ENCODE peak calls at places on chromosomes 12 and 14, in seven cellular contexts. F is stimulated activated CD4-positive, alpha-beta T cell treated with anti-CD3 and anti-CD28 coated beads, Interleukin-2, amount 100 ng/mL, for 48 hours; T is kidney epithelial cell; O is NCI-H1694 treated with DMSO at 0.1 percent for 48 hours; U is KBM-7; H is GM12891; D is NCI-H748 treated with DMSO at 0.1 percent for 48 hours. C is an unnamed sample.

GRCh38 chr14:102144914-102145313 is 5.2 kb downstream of the WDR20 start:
- DNase-seq in H (no peak), T (no peak), U (no peak), D (no peak), F (no peak), O (no peak), C (no peak)

GRCh38 chr14:101017209-101017608 is 113.7 kb upstream of the RTL1 start:
- DNase-seq in T (no peak), U (no peak), H (no peak), D (no peak), O (no peak), F (no peak), C (no peak)

GRCh38 chr14:100531591-100532121 is 55.6 kb downstream of the BEGAIN start:
- DNase-seq in F (no peak), H (no peak), O (no peak), D (no peak), U (no peak), T (no peak), C (no peak)

GRCh38 chr12:32589165-32589891 is 89.8 kb upstream of the DNM1L start:
- DNase-seq in U (peak; percentile 82), T (no peak), D (no peak), O (no peak), H (no peak), F (no peak), C (no peak)

GRCh38 chr14:75084513-75084912 is 15.1 kb downstream of the ZC2HC1C start:
- DNase-seq in F (no peak), D (no peak), T (no peak), H (no peak), O (no peak), U (no peak), C (peak; percentile 25)

GRCh38 chr12:10388611-10389010 is 1.2 kb downstream of the KLRK1 start:
- DNase-seq in D (no peak), H (no peak), O (no peak), F (no peak), U (no peak), T (no peak), C (no peak)

GRCh38 chr12:106519587-106519986 is 63.2 kb upstream of the RFX4 start:
- DNase-seq in T (no peak), F (no peak), H (no peak), U (no peak), D (no peak), O (no peak), C (no peak)

GRCh38 chr12:45268672-45269406 is 52.9 kb downstream of the ANO6 start:
- DNase-seq in U (peak; percentile 54), F (no peak), O (peak; percentile 10), H (no peak), T (no peak), D (peak; percentile 11), C (peak; percentile 16)

GRCh38 chr12:42282301-42282700 is 43.6 kb downstream of the ZCRB1 start:
- DNase-seq in D (no peak), F (no peak), U (no peak), T (no peak), O (no peak), H (no peak), C (no peak)

GRCh38 chr14:102508774-102509743 is 517 bp downstream of the ANKRD9 start:
- DNase-seq in D (no peak), H (no peak), F (no peak), U (peak; percentile 42), O (no peak), T (no peak), C (peak; percentile 47)

GRCh38 chr14:94827711-94828505 is 58.0 kb upstream of the GSC start:
- DNase-seq in U (no peak), H (no peak), O (no peak), T (no peak), F (no peak), D (no peak), C (no peak)

GRCh38 chr12:108386704-108387360 is 47.7 kb upstream of the CMKLR1 start:
- DNase-seq in F (no peak), T (no peak), H (no peak), O (no peak), D (no peak), U (no peak), C (no peak)

GRCh38 chr14:46472261-46472660 is 179.3 kb downstream of the RPL10L start:
- DNase-seq in D (no peak), T (no peak), U (no peak), F (no peak), H (no peak), O (no peak), C (no peak)